ENCODE peak calls at places on chromosomes 1 and 21, in six cellular contexts. O, D, A, U, H and F are unnamed samples.

GRCh38 chr21:28240586-28240985 is 752.1 kb downstream of the LTN1 start:
- DNase-seq in O (no peak), D (no peak), A (no peak), U (no peak), H (no peak), F (no peak)

GRCh38 chr1:55868026-55868425 is 652.9 kb upstream of the USP24 start:
- DNase-seq in O (no peak), D (no peak), A (no peak), U (no peak), H (no peak), F (no peak)

GRCh38 chr1:26019641-26020315 is 1.8 kb upstream of the EXTL1 start:
- DNase-seq in O (no peak), D (no peak), A (no peak), U (no peak), H (no peak), F (no peak)

GRCh38 chr1:7410156-7410555 is 360.9 kb upstream of the VAMP3 start:
- DNase-seq in O (peak), D (no peak), A (no peak), U (no peak), H (no peak), F (no peak)

GRCh38 chr1:69263982-69264381 is 303.7 kb upstream of the LRRC7 start:
- DNase-seq in O (no peak), D (no peak), A (no peak), U (no peak), H (no peak), F (no peak)

GRCh38 chr1:218473527-218473926 is 128.4 kb downstream of the TGFB2 start:
- DNase-seq in O (no peak), D (no peak), A (no peak), U (no peak), H (no peak), F (no peak)

GRCh38 chr1:168637350-168637991 is 61.1 kb downstream of the XCL1 start:
- DNase-seq in O (no peak), D (no peak), A (no peak), U (no peak), H (no peak), F (no peak)

GRCh38 chr1:27003745-27004470 is 8.7 kb downstream of the TENT5B start:
- DNase-seq in O (no peak), D (no peak), A (no peak), U (no peak), H (no peak), F (no peak)

GRCh38 chr1:169610110-169610509 is 19.8 kb downstream of the SELP start:
- DNase-seq in O (no peak), D (no peak), A (no peak), U (no peak), H (no peak), F (no peak)

GRCh38 chr1:184533049-184533448 is 146.2 kb downstream of the C1orf21 start:
- DNase-seq in O (no peak), D (no peak), A (no peak), U (no peak), H (no peak), F (no peak)

GRCh38 chr1:97164276-97164639 is 442.7 kb downstream of the PTBP2 start:
- DNase-seq in O (no peak), D (no peak), A (no peak), U (no peak), H (no peak), F (no peak)

GRCh38 chr1:244444854-244445253 is 6.9 kb downstream of the ADSS2 start:
- DNase-seq in O (no peak), D (no peak), A (no peak), U (no peak), H (no peak), F (no peak)

GRCh38 chr1:97911266-97912215 is 9.3 kb downstream of the DPYD start:
- DNase-seq in O (no peak), D (no peak), A (no peak), U (no peak), H (no peak), F (no peak)

GRCh38 chr1:23624440-23624839 is 65.1 kb upstream of the ID3 start:
- DNase-seq in O (no peak), D (no peak), A (peak), U (no peak), H (peak), F (no peak)

GRCh38 chr21:46424621-46425020 is 34.1 kb upstream of the DIP2A start:
- DNase-seq in O (no peak), D (no peak), A (peak), U (no peak), H (no peak), F (no peak)

GRCh38 chr1:92480200-92480812 is 6.4 kb downstream of the GFI1 start:
- DNase-seq in O (no peak), D (no peak), A (no peak), U (no peak), H (no peak), F (no peak)

GRCh38 chr1:22879445-22879844 is 93.2 kb downstream of the LACTBL1 start:
- DNase-seq in O (no peak), D (no peak), A (no peak), U (no peak), H (no peak), F (no peak)

GRCh38 chr1:160046494-160047115 is 14.8 kb upstream of the PIGM start:
- DNase-seq in O (peak), D (no peak), A (peak), U (peak), H (no peak), F (no peak)

GRCh38 chr21:34989337-34990151 is 59.6 kb downstream of the RUNX1 start:
- DNase-seq in O (no peak), D (no peak), A (no peak), U (no peak), H (peak), F (no peak)

GRCh38 chr1:204684551-204685235 is 845 bp downstream of the LRRN2 start:
- DNase-seq in O (no peak), D (peak), A (no peak), U (no peak), H (no peak), F (no peak)

GRCh38 chr1:46595127-46595526 is 8.9 kb downstream of the MKNK1 start:
- DNase-seq in O (no peak), D (no peak), A (no peak), U (peak), H (no peak), F (peak)

GRCh38 chr1:46102769-46103476 is 29.5 kb downstream of the PIK3R3 start:
- DNase-seq in O (no peak), D (no peak), A (no peak), U (no peak), H (no peak), F (no peak)

GRCh38 chr1:172399369-172400072 is 21.0 kb upstream of the C1orf105 start:
- DNase-seq in O (no peak), D (peak), A (peak), U (peak), H (no peak), F (no peak)

GRCh38 chr1:209430821-209431259 is 152.7 kb upstream of the CAMK1G start:
- DNase-seq in O (peak), D (no peak), A (no peak), U (no peak), H (no peak), F (no peak)

GRCh38 chr1:19067187-19067911 is 110.9 kb upstream of the IFFO2 start:
- DNase-seq in O (no peak), D (peak), A (no peak), U (no peak), H (no peak), F (no peak)

GRCh38 chr1:45802343-45803298 is 791 bp upstream of the MAST2 start:
- DNase-seq in O (peak), D (peak), A (no peak), U (peak), H (no peak), F (peak)

GRCh38 chr1:34547043-34547674 is 207.7 kb upstream of the GJB5 start:
- DNase-seq in O (no peak), D (peak), A (no peak), U (no peak), H (no peak), F (no peak)

GRCh38 chr1:185263292-185263691 is 53.8 kb downstream of the IVNS1ABP start:
- DNase-seq in O (no peak), D (no peak), A (no peak), U (no peak), H (no peak), F (no peak)

GRCh38 chr1:226706664-226707063 is 32.4 kb downstream of the ITPKB start:
- DNase-seq in O (no peak), D (no peak), A (peak), U (no peak), H (no peak), F (no peak)

GRCh38 chr1:169546087-169546995 is 39.9 kb downstream of the F5 start:
- DNase-seq in O (no peak), D (peak), A (peak), U (peak), H (no peak), F (no peak)